ENCODE peak calls at places on chromosomes 13 and 19, in ten cellular contexts. O is tibial nerve, Y is uterus, C is heart left ventricle, V is body of pancreas, S is esophagus squamous epithelium, D is IMR-90, U is spleen, N is upper lobe of left lung, L is HCT116. Q is an unnamed sample.

GRCh38 chr19:38203197-38203596 is 20.8 kb downstream of the DPF1 start:
- DNase-seq in O (no peak), Y (no peak), C (no peak), V (no peak), S (no peak), D (no peak), U (no peak), N (no peak), L (no peak), Q (no peak)

GRCh38 chr19:31312004-31312403 is 37.2 kb downstream of the TSHZ3 start:
- DNase-seq in O (peak; percentile 26), Y (peak; percentile 55), C (no peak), V (no peak), S (no peak), D (peak; percentile 87), U (no peak), N (peak; percentile 37), L (no peak), Q (no peak)

GRCh38 chr13:98267080-98267912 is 90.2 kb upstream of the RNF113B start:
- DNase-seq in O (peak; percentile 10), Y (no peak), C (no peak), V (peak; percentile 45), S (no peak), D (peak; percentile 79), U (no peak), N (no peak), L (no peak), Q (peak; percentile 30)

GRCh38 chr19:32677657-32678056 is 2.0 kb downstream of the RGS9BP start:
- DNase-seq in O (no peak), Y (no peak), C (no peak), V (no peak), S (no peak), D (no peak), U (peak; percentile 62), N (no peak), L (no peak), Q (no peak)

GRCh38 chr13:88958821-88959220 is 1287.7 kb downstream of the SLITRK5 start:
- DNase-seq in O (peak; percentile 62), Y (no peak), C (no peak), V (no peak), S (no peak), D (no peak), U (no peak), N (no peak), L (no peak), Q (peak; percentile 43)

GRCh38 chr19:49678970-49679831 is 2.1 kb downstream of the PRMT1 start:
- DNase-seq in O (no peak), Y (no peak), C (no peak), V (no peak), S (no peak), D (no peak), U (peak; percentile 75), N (no peak), L (no peak), Q (no peak)

GRCh38 chr19:13212759-13213330 is 62.6 kb downstream of the IER2 start:
- DNase-seq in O (peak; percentile 38), Y (no peak), C (peak; percentile 80), V (peak; percentile 63), S (no peak), D (peak; percentile 43), U (peak; percentile 94), N (peak; percentile 68), L (peak; percentile 56), Q (peak; percentile 58)

GRCh38 chr19:13019330-13019729 is 24.1 kb downstream of the NFIX start:
- DNase-seq in O (no peak), Y (no peak), C (no peak), V (no peak), S (no peak), D (no peak), U (no peak), N (no peak), L (no peak), Q (no peak)

GRCh38 chr13:29497137-29497654 is 98.3 kb downstream of the SLC7A1 start:
- DNase-seq in O (no peak), Y (peak; percentile 63), C (peak; percentile 86), V (peak; percentile 47), S (no peak), D (peak; percentile 65), U (peak; percentile 73), N (no peak), L (no peak), Q (peak; percentile 79)

GRCh38 chr13:93231867-93232266 is 5.3 kb downstream of the GPC6 start:
- DNase-seq in O (no peak), Y (no peak), C (no peak), V (no peak), S (no peak), D (no peak), U (no peak), N (no peak), L (no peak), Q (no peak)

GRCh38 chr19:55387736-55388497 is 2.2 kb downstream of the RPL28 start:
- DNase-seq in O (no peak), Y (no peak), C (no peak), V (no peak), S (no peak), D (no peak), U (no peak), N (no peak), L (no peak), Q (no peak)

GRCh38 chr19:55391702-55392615 is 6.2 kb downstream of the RPL28 start:
- DNase-seq in O (no peak), Y (no peak), C (no peak), V (no peak), S (no peak), D (peak; percentile 77), U (no peak), N (no peak), L (no peak), Q (no peak)

GRCh38 chr19:55391191-55391670 is 5.5 kb downstream of the RPL28 start:
- DNase-seq in O (no peak), Y (no peak), C (no peak), V (no peak), S (no peak), D (no peak), U (no peak), N (no peak), L (no peak), Q (no peak)

GRCh38 chr19:55390461-55390880 is 4.7 kb downstream of the RPL28 start:
- DNase-seq in O (no peak), Y (no peak), C (no peak), V (no peak), S (no peak), D (no peak), U (no peak), N (no peak), L (no peak), Q (no peak)

GRCh38 chr19:55389386-55390317 is 3.9 kb downstream of the RPL28 start:
- DNase-seq in O (no peak), Y (no peak), C (no peak), V (no peak), S (no peak), D (no peak), U (no peak), N (no peak), L (no peak), Q (no peak)
- TF ChIP-seq POLR2A in O (no peak), Y (no peak), C (no peak), V (no peak), S (no peak), D (no peak), U (no peak), N (no peak), L (peak; percentile 18), Q (no peak)

DNA sequence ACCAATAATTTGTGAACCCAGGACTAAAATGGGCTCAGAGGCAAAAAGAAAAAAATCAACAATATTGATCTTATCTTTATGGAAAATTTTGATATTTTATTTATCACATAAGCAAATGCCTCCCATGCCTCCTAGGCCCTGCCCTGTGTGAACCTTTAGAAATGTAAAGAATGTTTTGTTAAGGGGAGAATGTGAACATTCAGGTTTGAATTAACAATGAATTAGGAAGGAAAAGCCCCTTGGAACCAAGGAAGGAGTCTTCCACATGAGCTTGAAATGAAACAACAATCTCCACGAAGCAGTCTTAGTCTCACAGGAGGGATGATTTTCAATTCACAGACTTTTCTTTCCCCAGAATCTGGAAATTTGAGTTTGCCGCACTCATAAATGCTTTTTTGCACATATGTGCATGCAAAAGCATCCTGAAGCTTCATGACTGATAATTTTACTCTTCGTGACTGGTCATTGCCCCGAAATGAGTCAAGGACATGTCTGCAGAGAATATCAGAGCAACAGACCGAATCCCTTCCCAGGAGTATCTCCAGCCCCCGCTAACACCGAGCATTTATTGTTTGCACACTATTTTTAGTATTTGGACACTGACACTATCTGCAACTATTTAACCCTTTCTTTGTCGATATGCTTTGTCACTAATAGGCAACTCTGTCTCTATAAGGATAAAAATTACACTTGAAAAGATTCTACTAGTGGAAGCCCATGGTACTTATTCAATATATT is 135.2 kb downstream of the DCT start:
- DNase-seq in O (no peak), Y (no peak), C (no peak), V (no peak), S (no peak), D (peak; percentile 57), U (no peak), N (no peak), L (no peak), Q (no peak)
- H3K27ac ChIP-seq in O (no peak overlapping the region), Y (no peak overlapping the region), C (no peak overlapping the region), V (no peak overlapping the region), S (peak overlapping the region; percentile 49), D (no peak overlapping the region), U (no peak overlapping the region), N (no peak overlapping the region), L (no peak overlapping the region), Q (peak overlapping the region; percentile 58)

GRCh38 chr13:50911051-50911690 is 1.6 kb downstream of the RNASEH2B start:
- DNase-seq in O (no peak), Y (no peak), C (no peak), V (no peak), S (no peak), D (no peak), U (no peak), N (no peak), L (no peak), Q (no peak)
- TF ChIP-seq POLR2A in O (no peak), Y (no peak), C (no peak), V (no peak), S (no peak), D (no peak), U (no peak), N (no peak), L (no peak), Q (no peak)

GRCh38 chr19:16197622-16198362 is at the start of gene AP1M1:
- DNase-seq in O (peak; percentile 93), Y (peak; percentile 99), C (peak; percentile 99), V (peak; percentile 98), S (peak; percentile 74), D (peak; percentile 97), U (peak; percentile 99), N (peak; percentile 98), L (peak; percentile 96), Q (peak; percentile 99)

GRCh38 chr19:16198363-16198636 is 589 bp downstream of the AP1M1 start:
- DNase-seq in O (no peak), Y (no peak), C (peak; percentile 46), V (no peak), S (no peak), D (no peak), U (peak; percentile 83), N (peak; percentile 30), L (no peak), Q (no peak)

GRCh38 chr19:16200776-16201391 is 3.2 kb downstream of the AP1M1 start:
- DNase-seq in O (no peak), Y (no peak), C (no peak), V (no peak), S (no peak), D (no peak), U (no peak), N (no peak), L (no peak), Q (no peak)

GRCh38 chr19:16200038-16200775 is 2.5 kb downstream of the AP1M1 start:
- DNase-seq in O (peak; percentile 61), Y (no peak), C (no peak), V (no peak), S (no peak), D (peak; percentile 33), U (no peak), N (peak; percentile 86), L (no peak), Q (no peak)

GRCh38 chr19:16199275-16199932 is 1.7 kb downstream of the AP1M1 start:
- DNase-seq in O (no peak), Y (no peak), C (no peak), V (no peak), S (no peak), D (no peak), U (no peak), N (peak; percentile 66), L (no peak), Q (no peak)
- H3K27ac ChIP-seq in O (no peak overlapping the region), Y (no peak overlapping the region), C (no peak overlapping the region), V (no peak overlapping the region), S (peak overlapping the region; percentile 29), D (no peak overlapping the region), U (no peak overlapping the region), N (peak overlapping the region; percentile 86), L (no peak overlapping the region), Q (no peak overlapping the region)